ENCODE peak calls at places on chromosomes 4 and X, in four cellular contexts. R is AG10803, X is left lung, U is fibroblast of mammary gland. M is an unnamed sample.

GRCh38 chrX:112820364-112821308 is 20.0 kb downstream of the AMOT start:
- DNase-seq in R (no peak), X (no peak), U (no peak), M (no peak)

GRCh38 chrX:13703135-13703534 is 14.2 kb downstream of the RAB9A start:
- DNase-seq in R (no peak), X (no peak), U (no peak), M (no peak)

GRCh38 chr4:184598753-184599491 is 50.3 kb downstream of the CASP3 start:
- DNase-seq in R (peak; percentile 27), X (no peak), U (no peak), M (no peak)

GRCh38 chr4:184355111-184355604 is 119.2 kb downstream of the IRF2 start:
- DNase-seq in R (peak; percentile 86), X (no peak), U (peak; percentile 91), M (peak; percentile 69)

GRCh38 chrX:108439961-108440696 is 491 bp downstream of the COL4A5 start:
- DNase-seq in R (peak; percentile 1), X (no peak), U (peak; percentile 23), M (no peak)

GRCh38 chr4:149997881-149998421 is 80.3 kb upstream of the DCLK2 start:
- DNase-seq in R (no peak), X (no peak), U (peak; percentile 65), M (peak; percentile 74)

GRCh38 chrX:147494365-147494764 is 417.4 kb upstream of the FMR1 start:
- DNase-seq in R (no peak), X (no peak), U (no peak), M (no peak)

GRCh38 chrX:39614680-39614998 is 483.1 kb downstream of the BCOR start:
- DNase-seq in R (no peak), X (no peak), U (no peak), M (no peak)

GRCh38 chrX:154441564-154441963 is 2.4 kb upstream of the FAM50A start:
- DNase-seq in R (no peak), X (no peak), U (no peak), M (no peak)

GRCh38 chrX:136691028-136691809 is 43.3 kb downstream of the CD40LG start:
- DNase-seq in R (no peak), X (no peak), U (no peak), M (no peak)

GRCh38 chr4:123449780-123450179 is 53.2 kb downstream of the SPRY1 start:
- DNase-seq in R (peak; percentile 58), X (no peak), U (peak; percentile 49), M (peak; percentile 45)

GRCh38 chr4:15848191-15848842 is 70.2 kb downstream of the CD38 start:
- DNase-seq in R (no peak), X (no peak), U (peak; percentile 2), M (no peak)

DNA sequence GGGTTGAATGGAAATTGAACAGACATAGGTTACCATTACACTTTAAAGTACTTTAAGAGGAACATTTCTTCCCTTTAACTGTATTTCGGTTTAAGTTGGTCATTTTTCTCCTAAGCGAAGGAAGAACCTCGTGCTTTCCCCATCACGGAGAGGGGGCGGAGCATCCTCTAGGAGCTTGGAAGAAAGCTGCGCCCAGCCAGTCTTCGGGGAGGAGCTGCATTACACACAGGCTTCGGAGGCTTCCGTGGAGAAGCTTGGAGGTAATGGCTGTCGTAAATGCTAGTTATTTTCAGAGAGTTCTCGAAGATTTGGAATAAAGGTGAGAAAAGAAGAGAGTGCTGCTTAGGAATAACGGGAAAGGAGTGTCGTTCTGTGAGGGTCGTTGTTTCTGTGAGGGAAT is at the start of gene PWWP3B:
- DNase-seq in R (no peak), X (peak; percentile 33), U (peak; percentile 37), M (peak; percentile 26)
- H3K4me3 ChIP-seq in R (no peak within 1 kb of the TSS), X (no peak within 1 kb of the TSS), U (no peak within 1 kb of the TSS), M (peak within 1 kb of the TSS; percentile 31)

GRCh38 chr4:140080883-140081282 is 73.1 kb downstream of the MAML3 start:
- DNase-seq in R (no peak), X (no peak), U (no peak), M (no peak)
- H3K4me3 ChIP-seq in R (no peak overlapping the region), X (no peak overlapping the region), U (no peak overlapping the region), M (no peak overlapping the region)

DNA sequence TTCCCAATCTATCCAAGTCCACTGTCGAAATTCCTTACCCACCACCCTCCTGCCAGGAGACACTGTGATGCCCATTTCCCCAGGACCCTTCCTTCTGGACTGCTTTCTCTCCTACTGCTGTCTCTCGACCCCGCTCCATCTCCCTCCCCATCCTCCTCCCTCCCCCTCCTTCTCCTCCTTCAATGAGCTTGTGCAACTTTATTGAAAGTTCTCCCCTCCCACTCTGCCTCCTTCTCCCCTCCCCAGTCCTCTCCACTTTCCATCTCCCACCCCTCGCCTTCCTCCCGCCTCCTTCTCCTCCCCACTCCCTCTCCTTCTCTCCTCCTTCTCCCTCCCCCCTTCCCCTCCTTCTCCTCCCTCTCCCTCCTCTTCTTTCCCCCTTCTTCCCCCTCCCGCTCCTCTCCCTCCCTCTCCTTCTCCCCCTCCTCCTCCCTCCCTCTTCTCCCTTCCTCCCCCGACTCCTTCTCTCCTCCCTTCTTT is 116.6 kb upstream of the FAT1 start:
- DNase-seq in R (peak; percentile 31), X (no peak), U (peak; percentile 92), M (no peak)
- H3K4me3 ChIP-seq in R (peak overlapping the region; percentile 24), X (no peak overlapping the region), U (peak overlapping the region; percentile 59), M (no peak overlapping the region)

GRCh38 chrX:34956915-34957314 is 14.3 kb downstream of the FAM47B start:
- DNase-seq in R (peak; percentile 43), X (no peak), U (peak; percentile 48), M (peak; percentile 52)
- H3K4me3 ChIP-seq in R (no peak overlapping the region), X (no peak overlapping the region), U (no peak overlapping the region), M (no peak overlapping the region)

GRCh38 chr4:7812921-7813320 is 126.7 kb downstream of the AFAP1 start:
- DNase-seq in R (no peak), X (no peak), U (no peak), M (no peak)

GRCh38 chr4:7810792-7811535 is 128.7 kb downstream of the AFAP1 start:
- DNase-seq in R (no peak), X (no peak), U (no peak), M (no peak)

GRCh38 chr4:7813674-7814073 is 126.0 kb downstream of the AFAP1 start:
- DNase-seq in R (peak; percentile 52), X (no peak), U (peak; percentile 66), M (peak; percentile 67)

GRCh38 chr4:7812191-7812860 is 127.3 kb downstream of the AFAP1 start:
- DNase-seq in R (peak; percentile 33), X (no peak), U (no peak), M (no peak)

GRCh38 chr4:7811536-7812190 is 128.0 kb downstream of the AFAP1 start:
- DNase-seq in R (peak; percentile 83), X (no peak), U (no peak), M (no peak)
- H3K4me3 ChIP-seq in R (no peak overlapping the region), X (no peak overlapping the region), U (no peak overlapping the region), M (no peak overlapping the region)

GRCh38 chr4:2007804-2008670 is 737 bp downstream of the NELFA start:
- DNase-seq in R (no peak), X (peak; percentile 80), U (peak; percentile 21), M (no peak)

GRCh38 chr4:2008921-2009650 is at the start of gene NELFA:
- DNase-seq in R (peak; percentile 88), X (peak; percentile 99), U (peak; percentile 90), M (peak; percentile 64)

GRCh38 chr4:2006367-2006766 is 2.4 kb downstream of the NELFA start:
- DNase-seq in R (no peak), X (no peak), U (no peak), M (no peak)

GRCh38 chr4:2008671-2008920 is 178 bp downstream of the NELFA start:
- DNase-seq in R (no peak), X (no peak), U (no peak), M (no peak)

GRCh38 chr4:2006956-2007653 is 1.7 kb downstream of the NELFA start:
- DNase-seq in R (no peak), X (no peak), U (peak; percentile 23), M (no peak)
- H3K4me3 ChIP-seq in R (peak overlapping the region; percentile 99), X (peak overlapping the region; percentile 90), U (peak overlapping the region; percentile 96), M (peak overlapping the region; percentile 93)

GRCh38 chr4:3700736-3701135 is 65.4 kb upstream of the ADRA2C start:
- DNase-seq in R (no peak), X (peak; percentile 46), U (no peak), M (no peak)

GRCh38 chr4:3702551-3703221 is 63.5 kb upstream of the ADRA2C start:
- DNase-seq in R (no peak), X (peak; percentile 59), U (no peak), M (no peak)

GRCh38 chr4:3700223-3700622 is 66.0 kb upstream of the ADRA2C start:
- DNase-seq in R (no peak), X (peak; percentile 37), U (no peak), M (no peak)

GRCh38 chr4:3702084-3702521 is 64.1 kb upstream of the ADRA2C start:
- DNase-seq in R (no peak), X (peak; percentile 51), U (no peak), M (no peak)

GRCh38 chr4:3701271-3702083 is 64.7 kb upstream of the ADRA2C start:
- DNase-seq in R (no peak), X (peak; percentile 62), U (no peak), M (no peak)
- H3K4me3 ChIP-seq in R (no peak overlapping the region), X (no peak overlapping the region), U (no peak overlapping the region), M (no peak overlapping the region)